ENCODE peak calls at places on chromosomes 16 and 17, in ten cellular contexts. L, H, M, S, Z, J, W, I, K and R are unnamed samples.

GRCh38 chr17:32136856-32137255 is 5.4 kb upstream of the RHOT1 start:
- DNase-seq in L (no peak), H (no peak), M (no peak), S (no peak), Z (peak), J (no peak), W (no peak), I (no peak), K (no peak), R (no peak)

GRCh38 chr17:56866496-56866895 is 32.5 kb downstream of the DGKE start:
- DNase-seq in L (no peak), H (no peak), M (no peak), S (no peak), Z (peak), J (no peak), W (no peak), I (no peak), K (no peak), R (no peak)

GRCh38 chr16:56961386-56961785 is 364 bp upstream of the CETP start:
- DNase-seq in L (no peak), H (no peak), M (no peak), S (no peak), Z (no peak), J (no peak), W (no peak), I (no peak), K (no peak), R (no peak)

GRCh38 chr17:80959330-80960036 is 32.2 kb upstream of the CHMP6 start:
- DNase-seq in L (no peak), H (no peak), M (no peak), S (peak), Z (no peak), J (peak), W (no peak), I (no peak), K (no peak), R (peak)

GRCh38 chr17:75047398-75048098 is 523 bp downstream of the KCTD2 start:
- DNase-seq in L (no peak), H (peak), M (peak), S (no peak), Z (peak), J (no peak), W (no peak), I (peak), K (no peak), R (no peak)

GRCh38 chr17:36845916-36846315 is 91.4 kb upstream of the LHX1 start:
- DNase-seq in L (no peak), H (no peak), M (no peak), S (no peak), Z (no peak), J (no peak), W (no peak), I (no peak), K (no peak), R (no peak)

GRCh38 chr16:269061-269796 is 6.5 kb downstream of the RGS11 start:
- DNase-seq in L (no peak), H (no peak), M (no peak), S (no peak), Z (no peak), J (no peak), W (no peak), I (no peak), K (no peak), R (no peak)

GRCh38 chr17:58276423-58276822 is 4.3 kb downstream of the MPO start:
- DNase-seq in L (no peak), H (no peak), M (no peak), S (no peak), Z (no peak), J (no peak), W (no peak), I (no peak), K (no peak), R (no peak)

GRCh38 chr16:55301385-55302008 is 22.5 kb upstream of the IRX6 start:
- DNase-seq in L (no peak), H (no peak), M (no peak), S (no peak), Z (no peak), J (no peak), W (no peak), I (no peak), K (no peak), R (no peak)

GRCh38 chr17:38868968-38869646 is 751 bp upstream of the LASP1 start:
- DNase-seq in L (peak), H (peak), M (peak), S (peak), Z (peak), J (peak), W (peak), I (peak), K (peak), R (peak)

GRCh38 chr17:27627514-27627913 is 3.5 kb upstream of the LGALS9 start:
- DNase-seq in L (no peak), H (no peak), M (no peak), S (no peak), Z (no peak), J (no peak), W (no peak), I (no peak), K (no peak), R (no peak)

GRCh38 chr17:57397402-57397801 is 141.1 kb downstream of the MSI2 start:
- DNase-seq in L (no peak), H (no peak), M (no peak), S (no peak), Z (no peak), J (no peak), W (no peak), I (no peak), K (no peak), R (no peak)